ENCODE peak calls at places on chromosome X, in ten cellular contexts. V is fibroblast of mammary gland; F is Peyer's patch; Z is CD4-positive, alpha-beta T cell; A is lung; D is H9; L is dorsolateral prefrontal cortex; B is AG04450; U is mesothelial cell of epicardium; E is lower leg skin. X is an unnamed sample.
A peak's percentile ranks its signal among the peaks of the same experiment; 100 is the strongest.

GRCh38 chrX:45850197-45850774 is 649.6 kb upstream of the DIPK2B start:
- DNase-seq in A (no peak), L (no peak), D (peak; percentile 26), U (no peak), V (no peak), F (no peak), E (no peak), Z (peak; percentile 6), B (no peak), X (no peak)

GRCh38 chrX:23661671-23662070 is 5.6 kb upstream of the PRDX4 start:
- DNase-seq in U (no peak), A (no peak), E (no peak), V (no peak), D (no peak), F (no peak), Z (no peak), B (peak; percentile 8), L (no peak), X (no peak)

GRCh38 chrX:154002215-154002719 is 17.4 kb downstream of the IRAK1 start:
- DNase-seq in D (no peak), B (no peak), Z (peak; percentile 30), A (no peak), V (peak; percentile 80), E (no peak), U (no peak), F (peak; percentile 77), L (peak; percentile 72), X (no peak)

GRCh38 chrX:74536142-74537010 is 78.0 kb downstream of the RLIM start:
- DNase-seq in A (peak; percentile 78), L (peak; percentile 60), E (peak; percentile 21), F (peak; percentile 83), D (peak; percentile 69), V (peak; percentile 85), B (peak; percentile 71), Z (no peak), U (peak; percentile 30), X (peak; percentile 57)

GRCh38 chrX:140346711-140347110 is 158.2 kb downstream of the SOX3 start:
- DNase-seq in Z (no peak), L (no peak), U (no peak), D (no peak), E (no peak), F (no peak), A (no peak), V (no peak), B (no peak), X (no peak)

GRCh38 chrX:143455045-143455444 is 62.2 kb downstream of the SPANXN3 start:
- DNase-seq in F (no peak), Z (no peak), U (no peak), L (no peak), D (no peak), E (no peak), V (no peak), B (no peak), A (no peak), X (no peak)

GRCh38 chrX:105190252-105190853 is 30.1 kb downstream of the TEX13A start:
- DNase-seq in V (peak; percentile 41), E (peak; percentile 11), F (peak; percentile 56), D (no peak), B (no peak), L (peak; percentile 42), Z (no peak), U (no peak), A (no peak), X (no peak)

GRCh38 chrX:41541381-41541780 is 94.2 kb downstream of the NYX start:
- DNase-seq in F (no peak), V (no peak), E (no peak), L (no peak), U (no peak), A (no peak), B (no peak), Z (no peak), D (no peak), X (no peak)

GRCh38 chrX:41293269-41293668 is 40.7 kb upstream of the DDX3X start:
- DNase-seq in V (no peak), E (no peak), Z (no peak), F (no peak), L (no peak), A (no peak), D (peak; percentile 74), U (no peak), B (no peak), X (no peak)

GRCh38 chrX:41002021-41002420 is 83.2 kb upstream of the USP9X start:
- DNase-seq in A (no peak), B (no peak), Z (no peak), D (no peak), F (no peak), U (no peak), V (no peak), L (no peak), E (no peak), X (no peak)

GRCh38 chrX:152926279-152926678 is 28.4 kb downstream of the ZNF185 start:
- DNase-seq in D (peak; percentile 76), F (peak; percentile 56), L (peak; percentile 66), A (no peak), U (no peak), E (no peak), B (no peak), Z (peak; percentile 41), V (peak; percentile 74), X (no peak)

GRCh38 chrX:17374619-17375360 is at the start of gene NHS:
- DNase-seq in A (peak; percentile 41), V (peak; percentile 62), U (peak; percentile 61), B (peak; percentile 16), F (peak; percentile 66), Z (no peak), E (peak; percentile 40), L (peak; percentile 21), D (peak; percentile 87), X (no peak)

GRCh38 chrX:29617725-29618124 is 597.6 kb upstream of the MAGEB2 start:
- DNase-seq in A (no peak), U (no peak), V (peak; percentile 8), L (peak; percentile 14), E (no peak), D (no peak), B (no peak), Z (no peak), F (no peak), X (no peak)
- TF ChIP-seq CTCF in A (no peak), U (no peak), V (no peak), L (peak; percentile 30), E (no peak), D (peak; percentile 52), B (peak; percentile 9), Z (no peak), F (no peak), X (no peak)

GRCh38 chrX:119954374-119954773 is 10.8 kb upstream of the NKAP start:
- DNase-seq in L (no peak), V (no peak), E (no peak), B (no peak), Z (no peak), U (no peak), F (no peak), D (no peak), A (no peak), X (no peak)

GRCh38 chrX:119945481-119945880 is 1.9 kb upstream of the NKAP start:
- DNase-seq in V (no peak), D (no peak), B (no peak), F (no peak), E (no peak), Z (no peak), L (no peak), U (no peak), A (no peak), X (no peak)

GRCh38 chrX:119942831-119943184 is 743 bp downstream of the NKAP start:
- DNase-seq in L (no peak), D (no peak), E (no peak), Z (no peak), F (no peak), A (no peak), V (no peak), B (no peak), U (no peak), X (no peak)

GRCh38 chrX:119943185-119943988 is at the start of gene NKAP:
- DNase-seq in Z (peak; percentile 78), V (peak; percentile 95), L (peak; percentile 81), B (peak; percentile 84), U (peak; percentile 42), D (peak; percentile 86), A (peak; percentile 82), F (peak; percentile 88), E (peak; percentile 84), X (peak; percentile 27)

DNA sequence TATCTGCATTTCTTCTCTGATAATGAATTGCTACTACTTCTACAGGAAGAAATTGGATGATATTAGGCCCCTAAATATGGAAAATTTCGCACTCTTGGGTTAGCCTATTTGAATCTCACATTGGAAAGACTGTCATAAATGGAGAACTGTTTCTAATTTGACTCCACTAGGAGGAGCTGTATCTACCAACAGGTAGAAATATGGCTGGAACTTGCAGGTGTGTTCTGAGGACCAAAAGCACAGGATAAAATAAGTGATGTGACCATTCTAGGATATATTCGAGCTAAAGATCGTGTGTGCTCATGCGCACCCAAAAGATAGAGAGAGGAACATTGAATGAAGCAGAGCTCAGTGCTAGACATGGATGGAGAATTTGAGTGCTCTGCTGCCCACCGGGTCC is 4.8 kb upstream of the NKAP start:
- DNase-seq in B (no peak), D (no peak), L (no peak), F (no peak), Z (no peak), E (no peak), U (no peak), A (no peak), V (no peak), X (no peak)
- TF ChIP-seq CTCF in B (no peak), D (peak; percentile 47), L (no peak), F (peak; percentile 25), Z (no peak), E (no peak), U (no peak), A (no peak), V (peak; percentile 7), X (no peak)

DNA sequence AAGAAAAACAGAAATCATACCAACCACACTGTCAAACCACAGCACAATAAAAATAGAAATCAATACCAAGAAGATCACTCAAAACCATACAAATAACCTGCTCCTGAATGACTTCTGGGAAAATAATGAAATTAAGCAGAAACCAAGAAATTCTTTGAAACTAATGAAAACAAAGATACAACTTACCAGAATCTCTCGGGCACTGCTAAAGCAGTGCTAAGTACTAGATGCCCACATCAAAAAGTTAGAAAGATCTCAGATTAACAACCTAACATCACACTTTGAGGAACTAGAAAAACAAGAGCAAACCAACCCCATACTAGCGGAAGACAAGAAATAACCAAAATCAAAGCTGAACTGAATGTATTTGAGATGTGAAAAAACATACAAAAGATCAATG is 33.2 kb downstream of the AWAT2 start:
- DNase-seq in L (no peak), E (no peak), B (no peak), V (no peak), U (no peak), D (no peak), Z (no peak), A (no peak), F (no peak), X (no peak)
- TF ChIP-seq CTCF in L (no peak), E (no peak), B (no peak), V (no peak), U (no peak), D (no peak), Z (no peak), A (no peak), F (no peak), X (no peak)

DNA sequence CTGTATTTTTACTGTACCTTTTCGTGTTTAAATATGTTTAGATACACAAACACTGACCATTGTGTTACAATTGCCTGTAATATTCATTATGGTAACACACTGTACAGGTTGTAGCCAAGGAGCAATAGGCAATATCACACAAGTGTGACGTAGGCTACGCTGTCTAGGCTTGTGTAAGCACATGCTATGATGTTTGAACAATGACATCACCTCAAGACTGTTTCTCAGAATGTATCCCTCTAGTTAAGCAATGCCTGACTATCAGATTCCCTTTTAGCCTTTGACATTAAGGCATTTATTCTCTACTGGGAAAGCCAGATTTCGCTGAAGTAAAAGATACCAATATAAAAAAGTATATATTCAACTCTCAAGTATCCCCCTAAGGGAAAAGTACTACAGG is 66.2 kb downstream of the VCX3A start:
- DNase-seq in D (no peak), F (no peak), A (no peak), Z (no peak), V (no peak), U (no peak), B (no peak), L (no peak), E (no peak), X (no peak)
- TF ChIP-seq CTCF in D (no peak), F (no peak), A (no peak), Z (no peak), V (no peak), U (no peak), B (no peak), L (no peak), E (no peak), X (no peak)